ENCODE peak calls at places on chromosomes 4 and X, in four cellular contexts. A is ACHN, B is NCI-H1105, D is iris pigment epithelial cell. Y is an unnamed sample.
A peak's percentile ranks its signal among the peaks of the same experiment; 100 is the strongest.

GRCh38 chrX:19070555-19070994 is 51.7 kb downstream of the ADGRG2 start:
- DNase-seq in A (no peak), B (no peak), D (no peak), Y (no peak)

GRCh38 chrX:136906921-136907510 is 26.5 kb upstream of the RBMX start:
- DNase-seq in A (no peak), B (no peak), D (no peak), Y (no peak)

GRCh38 chr4:156628858-156629257 is 342.7 kb downstream of the PDGFC start:
- DNase-seq in A (no peak), B (no peak), D (no peak), Y (no peak)

GRCh38 chrX:31832263-31832662 is 760.4 kb upstream of the FTHL17 start:
- DNase-seq in A (peak; percentile 1), B (no peak), D (no peak), Y (no peak)

GRCh38 chr4:70660106-70660505 is 6.2 kb downstream of the JCHAIN start:
- DNase-seq in A (no peak), B (no peak), D (no peak), Y (no peak)

GRCh38 chr4:132396636-132397035 is 752.5 kb upstream of the PCDH10 start:
- DNase-seq in A (no peak), B (no peak), D (peak; percentile 53), Y (no peak)

GRCh38 chr4:33658971-33659370 is 2585.3 kb downstream of the ARAP2 start:
- DNase-seq in A (no peak), B (no peak), D (no peak), Y (no peak)

GRCh38 chrX:71099736-71100135 is 4.1 kb downstream of the FOXO4 start:
- DNase-seq in A (no peak), B (no peak), D (no peak), Y (no peak)

GRCh38 chr4:161121451-161121850 is 1042.3 kb downstream of the FSTL5 start:
- DNase-seq in A (no peak), B (no peak), D (peak; percentile 30), Y (no peak)

Y was measured in NCI-H1092.